ENCODE peak calls at places on chromosomes 2 and 18, in nine cellular contexts. One of them, this sample, is unnamed.

GRCh38 chr2:136015688-136016087 is 30.3 kb upstream of the DARS1 start:
- DNase-seq in GM12865: no peak
- DNase-seq in tibial artery: no peak
- DNase-seq in SK-N-SH: peak
- DNase-seq in endodermal cell: no peak
- DNase-seq in cardiac muscle cell: no peak
- DNase-seq in WERI-Rb-1: no peak
- DNase-seq in adrenal gland: no peak
- DNase-seq in Peyer's patch: no peak
- DNase-seq in this sample: no peak

GRCh38 chr18:7273301-7273911 is 42.5 kb downstream of the LRRC30 start:
- DNase-seq in GM12865: no peak
- DNase-seq in tibial artery: peak
- DNase-seq in SK-N-SH: no peak
- DNase-seq in endodermal cell: peak
- DNase-seq in cardiac muscle cell: peak
- DNase-seq in WERI-Rb-1: no peak
- DNase-seq in adrenal gland: peak
- DNase-seq in Peyer's patch: peak
- DNase-seq in this sample: no peak

GRCh38 chr2:217360111-217360510 is 500.2 kb upstream of the TNP1 start:
- DNase-seq in GM12865: no peak
- DNase-seq in tibial artery: no peak
- DNase-seq in SK-N-SH: no peak
- DNase-seq in endodermal cell: no peak
- DNase-seq in cardiac muscle cell: no peak
- DNase-seq in WERI-Rb-1: no peak
- DNase-seq in adrenal gland: no peak
- DNase-seq in Peyer's patch: no peak
- DNase-seq in this sample: no peak

GRCh38 chr2:714005-714741 is 37.0 kb upstream of the TMEM18 start:
- DNase-seq in GM12865: peak
- DNase-seq in tibial artery: no peak
- DNase-seq in SK-N-SH: peak
- DNase-seq in endodermal cell: peak
- DNase-seq in cardiac muscle cell: peak
- DNase-seq in WERI-Rb-1: peak
- DNase-seq in adrenal gland: peak
- DNase-seq in Peyer's patch: peak
- DNase-seq in this sample: no peak

GRCh38 chr18:13626544-13626908 is 99.8 kb downstream of the FAM210A start:
- DNase-seq in GM12865: no peak
- DNase-seq in tibial artery: no peak
- DNase-seq in SK-N-SH: no peak
- DNase-seq in endodermal cell: no peak
- DNase-seq in cardiac muscle cell: no peak
- DNase-seq in WERI-Rb-1: no peak
- DNase-seq in adrenal gland: no peak
- DNase-seq in Peyer's patch: no peak
- DNase-seq in this sample: no peak

GRCh38 chr18:6120820-6121279 is 225.5 kb upstream of the TMEM200C start:
- DNase-seq in GM12865: no peak
- DNase-seq in tibial artery: no peak
- DNase-seq in SK-N-SH: no peak
- DNase-seq in endodermal cell: no peak
- DNase-seq in cardiac muscle cell: no peak
- DNase-seq in WERI-Rb-1: no peak
- DNase-seq in adrenal gland: peak
- DNase-seq in Peyer's patch: no peak
- DNase-seq in this sample: no peak

GRCh38 chr18:74183110-74183509 is 34.8 kb downstream of the TIMM21 start:
- DNase-seq in GM12865: no peak
- DNase-seq in tibial artery: no peak
- DNase-seq in SK-N-SH: no peak
- DNase-seq in endodermal cell: no peak
- DNase-seq in cardiac muscle cell: no peak
- DNase-seq in WERI-Rb-1: no peak
- DNase-seq in adrenal gland: no peak
- DNase-seq in Peyer's patch: no peak
- DNase-seq in this sample: no peak

GRCh38 chr2:5692561-5693287 is 540 bp downstream of the SOX11 start:
- DNase-seq in GM12865: no peak
- DNase-seq in tibial artery: no peak
- DNase-seq in SK-N-SH: peak
- DNase-seq in endodermal cell: peak
- DNase-seq in cardiac muscle cell: peak
- DNase-seq in WERI-Rb-1: peak
- DNase-seq in adrenal gland: no peak
- DNase-seq in Peyer's patch: no peak
- DNase-seq in this sample: no peak

GRCh38 chr2:107588960-107589542 is 237.6 kb upstream of the RGPD4 start:
- DNase-seq in GM12865: no peak
- DNase-seq in tibial artery: no peak
- DNase-seq in SK-N-SH: no peak
- DNase-seq in endodermal cell: no peak
- DNase-seq in cardiac muscle cell: no peak
- DNase-seq in WERI-Rb-1: no peak
- DNase-seq in adrenal gland: no peak
- DNase-seq in Peyer's patch: no peak
- DNase-seq in this sample: peak

GRCh38 chr2:235894839-235895238 is 273.3 kb downstream of the GBX2 start:
- DNase-seq in GM12865: no peak
- DNase-seq in tibial artery: no peak
- DNase-seq in SK-N-SH: no peak
- DNase-seq in endodermal cell: peak
- DNase-seq in cardiac muscle cell: no peak
- DNase-seq in WERI-Rb-1: no peak
- DNase-seq in adrenal gland: no peak
- DNase-seq in Peyer's patch: no peak
- DNase-seq in this sample: no peak

GRCh38 chr18:11989174-11989573 is 7.9 kb downstream of the IMPA2 start:
- DNase-seq in GM12865: no peak
- DNase-seq in tibial artery: peak
- DNase-seq in SK-N-SH: no peak
- DNase-seq in endodermal cell: no peak
- DNase-seq in cardiac muscle cell: no peak
- DNase-seq in WERI-Rb-1: no peak
- DNase-seq in adrenal gland: no peak
- DNase-seq in Peyer's patch: no peak
- DNase-seq in this sample: no peak

GRCh38 chr2:2663401-2664036 is 332.4 kb upstream of the MYT1L start:
- DNase-seq in GM12865: no peak
- DNase-seq in tibial artery: peak
- DNase-seq in SK-N-SH: no peak
- DNase-seq in endodermal cell: no peak
- DNase-seq in cardiac muscle cell: no peak
- DNase-seq in WERI-Rb-1: no peak
- DNase-seq in adrenal gland: peak
- DNase-seq in Peyer's patch: no peak
- DNase-seq in this sample: no peak

GRCh38 chr2:17051558-17051957 is 385.9 kb upstream of the CYRIA start:
- DNase-seq in GM12865: no peak
- DNase-seq in tibial artery: no peak
- DNase-seq in SK-N-SH: peak
- DNase-seq in endodermal cell: no peak
- DNase-seq in cardiac muscle cell: no peak
- DNase-seq in WERI-Rb-1: no peak
- DNase-seq in adrenal gland: no peak
- DNase-seq in Peyer's patch: no peak
- DNase-seq in this sample: no peak

GRCh38 chr2:212013656-212014055 is 524.9 kb downstream of the ERBB4 start:
- DNase-seq in GM12865: no peak
- DNase-seq in tibial artery: no peak
- DNase-seq in SK-N-SH: no peak
- DNase-seq in endodermal cell: no peak
- DNase-seq in cardiac muscle cell: no peak
- DNase-seq in WERI-Rb-1: no peak
- DNase-seq in adrenal gland: no peak
- DNase-seq in Peyer's patch: no peak
- DNase-seq in this sample: no peak

GRCh38 chr2:111157798-111158197 is 37.1 kb downstream of the BCL2L11 start:
- DNase-seq in GM12865: peak
- DNase-seq in tibial artery: no peak
- DNase-seq in SK-N-SH: no peak
- DNase-seq in endodermal cell: no peak
- DNase-seq in cardiac muscle cell: no peak
- DNase-seq in WERI-Rb-1: no peak
- DNase-seq in adrenal gland: no peak
- DNase-seq in Peyer's patch: peak
- DNase-seq in this sample: no peak

GRCh38 chr18:42155024-42155423 is 200.0 kb downstream of the PIK3C3 start:
- DNase-seq in GM12865: no peak
- DNase-seq in tibial artery: no peak
- DNase-seq in SK-N-SH: peak
- DNase-seq in endodermal cell: no peak
- DNase-seq in cardiac muscle cell: no peak
- DNase-seq in WERI-Rb-1: peak
- DNase-seq in adrenal gland: no peak
- DNase-seq in Peyer's patch: no peak
- DNase-seq in this sample: no peak

DNA sequence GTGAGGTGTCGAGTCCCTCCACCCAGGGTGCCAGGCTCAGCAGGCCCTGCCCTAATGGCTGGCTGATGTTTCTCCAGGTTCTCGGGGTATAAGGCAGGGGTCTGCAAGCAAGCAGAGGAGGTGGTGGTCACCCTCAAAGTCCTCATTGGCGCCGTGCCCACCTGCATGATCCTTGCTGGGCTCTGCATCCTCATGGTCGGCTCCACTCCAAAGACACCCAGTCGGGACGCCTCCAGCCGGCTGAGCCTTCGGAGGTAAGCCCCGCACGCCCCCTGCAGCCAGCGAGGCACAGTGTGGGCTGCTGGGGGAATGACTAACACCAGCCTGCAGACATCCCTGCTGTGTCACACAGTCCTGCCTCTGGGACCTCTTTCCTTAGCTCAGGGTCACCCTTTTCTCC is 14.1 kb downstream of the MFSD2B start:
- DNase-seq in GM12865: no peak
- DNase-seq in tibial artery: no peak
- DNase-seq in SK-N-SH: no peak
- DNase-seq in endodermal cell: peak
- DNase-seq in cardiac muscle cell: peak
- DNase-seq in WERI-Rb-1: no peak
- DNase-seq in adrenal gland: no peak
- DNase-seq in Peyer's patch: no peak
- DNase-seq in this sample: no peak
- TF ChIP-seq CTCF in GM12865: no peak
- TF ChIP-seq CTCF in tibial artery: peak
- TF ChIP-seq CTCF in SK-N-SH: peak
- TF ChIP-seq CTCF in endodermal cell: peak
- TF ChIP-seq CTCF in cardiac muscle cell: peak
- TF ChIP-seq CTCF in WERI-Rb-1: peak
- TF ChIP-seq CTCF in adrenal gland: no peak
- TF ChIP-seq CTCF in Peyer's patch: no peak
- TF ChIP-seq CTCF in this sample: peak

GRCh38 chr2:218823456-218823855 is 8.1 kb downstream of the PRKAG3 start:
- DNase-seq in GM12865: no peak
- DNase-seq in tibial artery: no peak
- DNase-seq in SK-N-SH: no peak
- DNase-seq in endodermal cell: no peak
- DNase-seq in cardiac muscle cell: no peak
- DNase-seq in WERI-Rb-1: no peak
- DNase-seq in adrenal gland: no peak
- DNase-seq in Peyer's patch: peak
- DNase-seq in this sample: no peak

GRCh38 chr2:218822622-218823021 is 9.0 kb downstream of the PRKAG3 start:
- DNase-seq in GM12865: no peak
- DNase-seq in tibial artery: no peak
- DNase-seq in SK-N-SH: no peak
- DNase-seq in endodermal cell: peak
- DNase-seq in cardiac muscle cell: no peak
- DNase-seq in WERI-Rb-1: peak
- DNase-seq in adrenal gland: no peak
- DNase-seq in Peyer's patch: peak
- DNase-seq in this sample: no peak

GRCh38 chr2:218826791-218827190 is 4.8 kb downstream of the PRKAG3 start:
- DNase-seq in GM12865: no peak
- DNase-seq in tibial artery: peak
- DNase-seq in SK-N-SH: no peak
- DNase-seq in endodermal cell: no peak
- DNase-seq in cardiac muscle cell: no peak
- DNase-seq in WERI-Rb-1: no peak
- DNase-seq in adrenal gland: no peak
- DNase-seq in Peyer's patch: peak
- DNase-seq in this sample: no peak

GRCh38 chr2:218821605-218822211 is 9.9 kb downstream of the PRKAG3 start:
- DNase-seq in GM12865: no peak
- DNase-seq in tibial artery: no peak
- DNase-seq in SK-N-SH: no peak
- DNase-seq in endodermal cell: no peak
- DNase-seq in cardiac muscle cell: no peak
- DNase-seq in WERI-Rb-1: peak
- DNase-seq in adrenal gland: no peak
- DNase-seq in Peyer's patch: peak
- DNase-seq in this sample: no peak

DNA sequence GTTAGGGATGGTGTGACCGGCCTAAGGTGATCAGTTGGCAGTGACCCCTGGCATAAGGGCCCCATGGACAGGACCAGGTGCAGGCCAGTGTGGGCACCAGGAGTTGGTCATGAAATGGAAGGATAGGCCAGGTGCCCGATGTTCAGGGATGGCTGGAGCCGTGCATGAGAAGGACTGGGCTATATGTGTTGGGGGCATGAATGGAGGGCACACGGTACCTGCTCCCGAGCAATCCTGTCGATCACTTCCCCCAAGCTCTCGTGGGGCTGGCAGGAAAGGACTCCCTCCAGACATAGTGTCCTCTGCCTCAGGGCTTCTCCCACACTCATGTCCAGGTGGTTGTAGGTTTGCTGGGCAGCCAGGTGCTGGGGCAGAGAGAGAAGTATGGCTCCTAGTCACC is 7.6 kb downstream of the PRKAG3 start:
- DNase-seq in GM12865: no peak
- DNase-seq in tibial artery: no peak
- DNase-seq in SK-N-SH: no peak
- DNase-seq in endodermal cell: no peak
- DNase-seq in cardiac muscle cell: no peak
- DNase-seq in WERI-Rb-1: no peak
- DNase-seq in adrenal gland: no peak
- DNase-seq in Peyer's patch: no peak
- DNase-seq in this sample: no peak
- H3K4me3 ChIP-seq in GM12865: no peak
- H3K4me3 ChIP-seq in tibial artery: no peak
- H3K4me3 ChIP-seq in SK-N-SH: no peak
- H3K4me3 ChIP-seq in endodermal cell: no peak
- H3K4me3 ChIP-seq in cardiac muscle cell: no peak
- H3K4me3 ChIP-seq in WERI-Rb-1: no peak
- H3K4me3 ChIP-seq in adrenal gland: no peak
- H3K4me3 ChIP-seq in Peyer's patch: no peak
- H3K4me3 ChIP-seq in this sample: no peak

GRCh38 chr2:88055436-88056128 is at the start of gene KRCC1:
- DNase-seq in GM12865: peak
- DNase-seq in tibial artery: peak
- DNase-seq in SK-N-SH: peak
- DNase-seq in endodermal cell: peak
- DNase-seq in cardiac muscle cell: peak
- DNase-seq in WERI-Rb-1: peak
- DNase-seq in adrenal gland: peak
- DNase-seq in Peyer's patch: peak
- DNase-seq in this sample: peak
- TF ChIP-seq CTCF in GM12865: no peak
- TF ChIP-seq CTCF in tibial artery: peak
- TF ChIP-seq CTCF in SK-N-SH: no peak
- TF ChIP-seq CTCF in endodermal cell: no peak
- TF ChIP-seq CTCF in cardiac muscle cell: no peak
- TF ChIP-seq CTCF in WERI-Rb-1: no peak
- TF ChIP-seq CTCF in adrenal gland: peak
- TF ChIP-seq CTCF in Peyer's patch: no peak
- TF ChIP-seq CTCF in this sample: no peak

GRCh38 chr2:225004531-225004930 is 37.7 kb downstream of the DOCK10 start:
- DNase-seq in GM12865: no peak
- DNase-seq in tibial artery: no peak
- DNase-seq in SK-N-SH: no peak
- DNase-seq in endodermal cell: no peak
- DNase-seq in cardiac muscle cell: peak
- DNase-seq in WERI-Rb-1: no peak
- DNase-seq in adrenal gland: no peak
- DNase-seq in Peyer's patch: no peak
- DNase-seq in this sample: no peak
- H3K4me3 ChIP-seq in GM12865: no peak
- H3K4me3 ChIP-seq in tibial artery: no peak
- H3K4me3 ChIP-seq in SK-N-SH: no peak
- H3K4me3 ChIP-seq in endodermal cell: no peak
- H3K4me3 ChIP-seq in cardiac muscle cell: no peak
- H3K4me3 ChIP-seq in WERI-Rb-1: no peak
- H3K4me3 ChIP-seq in adrenal gland: no peak
- H3K4me3 ChIP-seq in Peyer's patch: no peak
- H3K4me3 ChIP-seq in this sample: no peak